ENCODE peak calls at places on chromosomes 5 and 9, in ten cellular contexts. D is KBM-7; Q is nephron progenitor cell; I is astrocyte of the spinal cord; O is cardiac muscle cell; X is NCI-H510A; E is progenitor cell of endocrine pancreas; W is RWPE1; J is EH; Y is stimulated activated CD4-positive, alpha-beta T cell treated with anti-CD3 and anti-CD28 coated beads, Interleukin-2, amount 100 ng/mL, for 48 hours. M is an unnamed sample.

GRCh38 chr9:122131401-122131921 is 28.1 kb downstream of the NDUFA8 start:
- DNase-seq in E (no peak), D (no peak), I (no peak), Y (no peak), X (no peak), Q (peak), O (no peak), J (no peak), W (no peak), M (peak)

GRCh38 chr5:42912184-42912766 is 100.6 kb upstream of the SELENOP start:
- DNase-seq in Y (peak), J (peak), D (peak), I (peak), W (peak), X (no peak), O (peak), E (no peak), Q (no peak), M (no peak)

GRCh38 chr5:39517800-39518199 is 93.0 kb upstream of the DAB2 start:
- DNase-seq in J (peak), E (no peak), Q (no peak), O (peak), I (peak), X (no peak), W (peak), D (no peak), Y (no peak), M (no peak)

GRCh38 chr9:130062750-130063149 is 9.0 kb downstream of the GPR107 start:
- DNase-seq in X (no peak), Q (no peak), W (no peak), E (no peak), J (no peak), O (no peak), Y (no peak), I (no peak), D (no peak), M (no peak)

GRCh38 chr5:172010278-172010677 is 3.8 kb upstream of the FBXW11 start:
- DNase-seq in E (no peak), J (peak), I (peak), D (peak), Y (no peak), Q (no peak), O (peak), W (no peak), X (no peak), M (peak)

GRCh38 chr5:180343846-180344327 is 9.2 kb downstream of the GFPT2 start:
- DNase-seq in W (peak), J (peak), X (no peak), Y (no peak), D (no peak), E (no peak), I (peak), Q (no peak), O (peak), M (no peak)

GRCh38 chr5:32842798-32843531 is 131.8 kb downstream of the NPR3 start:
- DNase-seq in X (no peak), Y (no peak), O (no peak), E (no peak), I (no peak), J (peak), Q (no peak), W (peak), D (peak), M (no peak)

GRCh38 chr9:128215491-128216404 is 12.6 kb downstream of the DNM1 start:
- DNase-seq in E (no peak), D (no peak), Q (no peak), O (peak), Y (no peak), X (no peak), I (peak), W (no peak), J (peak), M (no peak)

GRCh38 chr5:60700347-60700815 is 415 bp upstream of the DEPDC1B start:
- DNase-seq in E (no peak), X (no peak), O (no peak), W (peak), Q (no peak), J (peak), Y (no peak), D (no peak), I (peak), M (no peak)

M was measured in DMS79.